ENCODE peak calls at places on chromosomes 1 and 21, in eight cellular contexts. One of them, this sample, is unnamed.

GRCh38 chr1:30011970-30012369 is 711.4 kb downstream of the MATN1 start:
- DNase-seq in epithelial cell of esophagus: no peak
- DNase-seq in nucleus accumbens: no peak
- DNase-seq in DMS153: no peak
- DNase-seq in GM12865: no peak
- DNase-seq in T-cell: no peak
- DNase-seq in AG09319: no peak
- DNase-seq in CD8-positive, alpha-beta memory T cell: no peak
- DNase-seq in this sample: no peak

GRCh38 chr1:115829023-115829674 is 11.8 kb downstream of the NHLH2 start:
- DNase-seq in epithelial cell of esophagus: peak
- DNase-seq in nucleus accumbens: no peak
- DNase-seq in DMS153: peak
- DNase-seq in GM12865: no peak
- DNase-seq in T-cell: no peak
- DNase-seq in AG09319: peak
- DNase-seq in CD8-positive, alpha-beta memory T cell: no peak
- DNase-seq in this sample: no peak

GRCh38 chr1:193629875-193630274 is 443.5 kb upstream of the B3GALT2 start:
- DNase-seq in epithelial cell of esophagus: no peak
- DNase-seq in nucleus accumbens: no peak
- DNase-seq in DMS153: no peak
- DNase-seq in GM12865: no peak
- DNase-seq in T-cell: no peak
- DNase-seq in AG09319: no peak
- DNase-seq in CD8-positive, alpha-beta memory T cell: no peak
- DNase-seq in this sample: no peak

GRCh38 chr1:1179339-1179982 is 5.8 kb downstream of the TTLL10 start:
- DNase-seq in epithelial cell of esophagus: no peak
- DNase-seq in nucleus accumbens: no peak
- DNase-seq in DMS153: no peak
- DNase-seq in GM12865: no peak
- DNase-seq in T-cell: no peak
- DNase-seq in AG09319: no peak
- DNase-seq in CD8-positive, alpha-beta memory T cell: no peak
- DNase-seq in this sample: no peak

GRCh38 chr1:190759807-190760206 is 282.1 kb upstream of the BRINP3 start:
- DNase-seq in epithelial cell of esophagus: no peak
- DNase-seq in nucleus accumbens: no peak
- DNase-seq in DMS153: no peak
- DNase-seq in GM12865: peak
- DNase-seq in T-cell: no peak
- DNase-seq in AG09319: no peak
- DNase-seq in CD8-positive, alpha-beta memory T cell: no peak
- DNase-seq in this sample: no peak

GRCh38 chr1:58702766-58703165 is 2.9 kb upstream of the MYSM1 start:
- DNase-seq in epithelial cell of esophagus: no peak
- DNase-seq in nucleus accumbens: no peak
- DNase-seq in DMS153: no peak
- DNase-seq in GM12865: no peak
- DNase-seq in T-cell: no peak
- DNase-seq in AG09319: no peak
- DNase-seq in CD8-positive, alpha-beta memory T cell: no peak
- DNase-seq in this sample: no peak

GRCh38 chr21:18384771-18385170 is 18.8 kb downstream of the TMPRSS15 start:
- DNase-seq in epithelial cell of esophagus: peak
- DNase-seq in nucleus accumbens: no peak
- DNase-seq in DMS153: peak
- DNase-seq in GM12865: peak
- DNase-seq in T-cell: no peak
- DNase-seq in AG09319: no peak
- DNase-seq in CD8-positive, alpha-beta memory T cell: no peak
- DNase-seq in this sample: no peak

GRCh38 chr1:18482721-18483425 is 2.1 kb downstream of the KLHDC7A start:
- DNase-seq in epithelial cell of esophagus: no peak
- DNase-seq in nucleus accumbens: no peak
- DNase-seq in DMS153: no peak
- DNase-seq in GM12865: no peak
- DNase-seq in T-cell: no peak
- DNase-seq in AG09319: no peak
- DNase-seq in CD8-positive, alpha-beta memory T cell: no peak
- DNase-seq in this sample: no peak

GRCh38 chr1:32848354-32849063 is 22.2 kb downstream of the FNDC5 start:
- DNase-seq in epithelial cell of esophagus: no peak
- DNase-seq in nucleus accumbens: no peak
- DNase-seq in DMS153: no peak
- DNase-seq in GM12865: peak
- DNase-seq in T-cell: no peak
- DNase-seq in AG09319: no peak
- DNase-seq in CD8-positive, alpha-beta memory T cell: no peak
- DNase-seq in this sample: no peak

This sample was measured in hypothalamus.